ENCODE peak calls at places on chromosomes 4 and X, in six cellular contexts. X, H, U, L, M and K are unnamed samples.

GRCh38 chrX:129565046-129565649 is 25.1 kb downstream of the OCRL start:
- DNase-seq in X (no peak), H (no peak), U (peak; percentile 6), L (no peak), M (peak; percentile 24), K (no peak)

GRCh38 chr4:139576219-139576618 is 20.2 kb upstream of the SETD7 start:
- DNase-seq in X (no peak), H (no peak), U (no peak), L (no peak), M (no peak), K (no peak)

GRCh38 chr4:110508827-110509446 is 33.0 kb downstream of the ENPEP start:
- DNase-seq in X (peak; percentile 39), H (no peak), U (peak; percentile 11), L (no peak), M (peak; percentile 62), K (no peak)

GRCh38 chr4:71878388-71878787 is 94.5 kb upstream of the GC start:
- DNase-seq in X (no peak), H (no peak), U (no peak), L (no peak), M (peak; percentile 81), K (no peak)

GRCh38 chr4:7828011-7828720 is 111.5 kb downstream of the AFAP1 start:
- DNase-seq in X (peak; percentile 95), H (peak; percentile 31), U (peak; percentile 64), L (no peak), M (peak; percentile 97), K (peak; percentile 54)

GRCh38 chr4:42489095-42489494 is 91.8 kb downstream of the SHISA3 start:
- DNase-seq in X (no peak), H (no peak), U (no peak), L (no peak), M (peak; percentile 43), K (no peak)

GRCh38 chr4:3661989-3662388 is 104.2 kb upstream of the ADRA2C start:
- DNase-seq in X (no peak), H (no peak), U (no peak), L (no peak), M (peak; percentile 52), K (no peak)

GRCh38 chrX:39161856-39162255 is 360.6 kb downstream of the MID1IP1 start:
- DNase-seq in X (no peak), H (no peak), U (no peak), L (no peak), M (no peak), K (no peak)

GRCh38 chr4:88320780-88321373 is 36.5 kb upstream of the PPM1K start:
- DNase-seq in X (peak; percentile 84), H (peak; percentile 53), U (peak; percentile 23), L (no peak), M (no peak), K (peak; percentile 41)

GRCh38 chrX:105116541-105116940 is 104.0 kb downstream of the TEX13A start:
- DNase-seq in X (no peak), H (no peak), U (no peak), L (no peak), M (no peak), K (no peak)

GRCh38 chr4:51958199-51958968 is 61.8 kb downstream of the LRRC66 start:
- DNase-seq in X (no peak), H (no peak), U (no peak), L (no peak), M (no peak), K (no peak)

GRCh38 chr4:5751073-5751917 is 40.3 kb downstream of the EVC start:
- DNase-seq in X (no peak), H (no peak), U (no peak), L (no peak), M (no peak), K (no peak)

GRCh38 chr4:1985287-1985686 is 23.5 kb downstream of the NELFA start:
- DNase-seq in X (no peak), H (no peak), U (no peak), L (no peak), M (no peak), K (no peak)

GRCh38 chr4:112082954-112083586 is 62.2 kb upstream of the FAM241A start:
- DNase-seq in X (no peak), H (no peak), U (peak; percentile 44), L (no peak), M (peak; percentile 34), K (no peak)

GRCh38 chr4:304987-305680 is at the start of gene ZNF732:
- DNase-seq in X (no peak), H (no peak), U (peak; percentile 7), L (no peak), M (peak; percentile 96), K (no peak)

GRCh38 chr4:149238097-149238496 is 577.5 kb downstream of the IQCM start:
- DNase-seq in X (no peak), H (no peak), U (no peak), L (no peak), M (no peak), K (no peak)

GRCh38 chr4:184644553-184645307 is 4.5 kb downstream of the CASP3 start:
- DNase-seq in X (no peak), H (no peak), U (no peak), L (no peak), M (no peak), K (no peak)

GRCh38 chr4:167885872-167886271 is 206.5 kb upstream of the ANXA10 start:
- DNase-seq in X (no peak), H (no peak), U (no peak), L (no peak), M (no peak), K (no peak)

GRCh38 chrX:42797646-42798045 is 19.7 kb upstream of the PPP1R2C start:
- DNase-seq in X (no peak), H (no peak), U (no peak), L (no peak), M (no peak), K (no peak)

GRCh38 chrX:2397648-2398340 is 103.0 kb downstream of the DHRSX start:
- DNase-seq in X (no peak), H (no peak), U (no peak), L (no peak), M (peak; percentile 50), K (no peak)

GRCh38 chr4:55303818-55304217 is 42.2 kb upstream of the SRD5A3 start:
- DNase-seq in X (no peak), H (no peak), U (no peak), L (no peak), M (no peak), K (no peak)

GRCh38 chrX:153642313-153642654 is 4.7 kb upstream of the DUSP9 start:
- DNase-seq in X (no peak), H (no peak), U (no peak), L (no peak), M (peak; percentile 72), K (no peak)

GRCh38 chrX:150887906-150888465 is 10.5 kb downstream of the CD99L2 start:
- DNase-seq in X (no peak), H (no peak), U (no peak), L (no peak), M (no peak), K (no peak)

GRCh38 chrX:6169407-6169806 is 59.3 kb downstream of the NLGN4X start:
- DNase-seq in X (no peak), H (no peak), U (no peak), L (no peak), M (no peak), K (no peak)

GRCh38 chr4:33873791-33874190 is 2370.5 kb downstream of the ARAP2 start:
- DNase-seq in X (no peak), H (no peak), U (no peak), L (no peak), M (no peak), K (no peak)

GRCh38 chr4:172489896-172490295 is 676.7 kb downstream of the GALNTL6 start:
- DNase-seq in X (no peak), H (no peak), U (no peak), L (no peak), M (no peak), K (no peak)

GRCh38 chr4:148043990-148044645 is 312.2 kb downstream of the ARHGAP10 start:
- DNase-seq in X (no peak), H (peak; percentile 58), U (no peak), L (no peak), M (peak; percentile 75), K (no peak)

GRCh38 chr4:113444386-113444785 is 317.2 kb downstream of the CAMK2D start:
- DNase-seq in X (no peak), H (no peak), U (no peak), L (no peak), M (no peak), K (no peak)